ENCODE peak calls at places on chromosomes 3 and 15, in four cellular contexts. One of them, this sample, is unnamed.

GRCh38 chr3:81638480-81638879 is 123.0 kb downstream of the GBE1 start:
- DNase-seq in NCI-H460: no peak
- DNase-seq in mucosa of gallbladder: no peak
- DNase-seq in HFF-Myc: no peak
- DNase-seq in this sample: no peak

GRCh38 chr3:178474526-178474925 is 61.7 kb upstream of the KCNMB2 start:
- DNase-seq in NCI-H460: no peak
- DNase-seq in HFF-Myc: no peak
- DNase-seq in mucosa of gallbladder: no peak
- DNase-seq in this sample: no peak

GRCh38 chr3:194323785-194324735 is 27.1 kb downstream of the CPN2 start:
- DNase-seq in mucosa of gallbladder: peak
- DNase-seq in HFF-Myc: peak
- DNase-seq in NCI-H460: peak
- DNase-seq in this sample: no peak

GRCh38 chr3:111027868-111028267 is 43.7 kb upstream of the NECTIN3 start:
- DNase-seq in HFF-Myc: no peak
- DNase-seq in NCI-H460: no peak
- DNase-seq in mucosa of gallbladder: no peak
- DNase-seq in this sample: no peak

GRCh38 chr3:194161181-194162045 is 25.5 kb downstream of the HES1 start:
- DNase-seq in HFF-Myc: no peak
- DNase-seq in NCI-H460: no peak
- DNase-seq in mucosa of gallbladder: no peak
- DNase-seq in this sample: no peak

GRCh38 chr15:38941399-38941953 is 376.9 kb upstream of the RASGRP1 start:
- DNase-seq in HFF-Myc: no peak
- DNase-seq in NCI-H460: no peak
- DNase-seq in mucosa of gallbladder: no peak
- DNase-seq in this sample: no peak

GRCh38 chr3:31670722-31671121 is 138.0 kb downstream of the STT3B start:
- DNase-seq in NCI-H460: no peak
- DNase-seq in mucosa of gallbladder: no peak
- DNase-seq in HFF-Myc: no peak
- DNase-seq in this sample: no peak

GRCh38 chr3:52831500-52832301 is 1.2 kb upstream of the ITIH4 start:
- DNase-seq in mucosa of gallbladder: peak
- DNase-seq in NCI-H460: peak
- DNase-seq in HFF-Myc: peak
- DNase-seq in this sample: peak

GRCh38 chr15:51888593-51889195 is 59.2 kb downstream of the TMOD3 start:
- DNase-seq in NCI-H460: peak
- DNase-seq in HFF-Myc: no peak
- DNase-seq in mucosa of gallbladder: no peak
- DNase-seq in this sample: no peak

GRCh38 chr3:24296441-24297205 is 198.0 kb downstream of the THRB start:
- DNase-seq in mucosa of gallbladder: no peak
- DNase-seq in NCI-H460: no peak
- DNase-seq in HFF-Myc: no peak
- DNase-seq in this sample: no peak

GRCh38 chr15:51262468-51262867 is 75.9 kb downstream of the CYP19A1 start:
- DNase-seq in HFF-Myc: no peak
- DNase-seq in mucosa of gallbladder: no peak
- DNase-seq in NCI-H460: no peak
- DNase-seq in this sample: no peak

GRCh38 chr3:148992027-148992634 is 791 bp downstream of the GYG1 start:
- DNase-seq in HFF-Myc: no peak
- DNase-seq in mucosa of gallbladder: peak
- DNase-seq in NCI-H460: no peak
- DNase-seq in this sample: no peak

GRCh38 chr3:176663376-176663775 is 533.9 kb downstream of the TBL1XR1 start:
- DNase-seq in mucosa of gallbladder: no peak
- DNase-seq in HFF-Myc: no peak
- DNase-seq in NCI-H460: no peak
- DNase-seq in this sample: peak

GRCh38 chr15:91965501-91966180 is 112.1 kb downstream of the SLCO3A1 start:
- DNase-seq in NCI-H460: peak
- DNase-seq in HFF-Myc: no peak
- DNase-seq in mucosa of gallbladder: no peak
- DNase-seq in this sample: no peak

GRCh38 chr15:40875996-40876740 is 2.1 kb upstream of the RHOV start:
- DNase-seq in mucosa of gallbladder: no peak
- DNase-seq in HFF-Myc: no peak
- DNase-seq in NCI-H460: no peak
- DNase-seq in this sample: no peak

GRCh38 chr15:50939911-50940310 is 31.4 kb downstream of the AP4E1 start:
- DNase-seq in NCI-H460: no peak
- DNase-seq in HFF-Myc: no peak
- DNase-seq in mucosa of gallbladder: no peak
- DNase-seq in this sample: no peak

GRCh38 chr3:66396888-66397287 is 103.9 kb downstream of the LRIG1 start:
- DNase-seq in HFF-Myc: no peak
- DNase-seq in NCI-H460: no peak
- DNase-seq in mucosa of gallbladder: no peak
- DNase-seq in this sample: no peak

This sample was measured in BJ.